ENCODE peak calls at places on chromosomes 5 and 9, in nine cellular contexts. M is NCI-H1930; J is stimulated activated CD4-positive, alpha-beta T cell treated with anti-CD3 and anti-CD28 coated beads, TNF-alpha, amount 100 ng/mL, for 1 hour; A is dorsolateral prefrontal cortex; W is cardiac muscle cell; P is HuH-7.5; K is kidney glomerular epithelial cell; X is GM13976; G is C1 segment of cervical spinal cord. Z is an unnamed sample.
A peak's percentile ranks its signal among the peaks of the same experiment; 100 is the strongest.

GRCh38 chr5:146644811-146645210 is 128.8 kb upstream of the GPR151 start:
- DNase-seq in M (no peak), J (no peak), A (no peak), W (no peak), P (no peak), K (no peak), X (no peak), G (no peak), Z (no peak)

GRCh38 chr9:126842977-126843799 is 17.3 kb upstream of the ZBTB34 start:
- DNase-seq in M (no peak), J (no peak), A (peak; percentile 77), W (no peak), P (no peak), K (peak; percentile 41), X (no peak), G (peak; percentile 59), Z (no peak)

GRCh38 chr5:61020415-61020814 is 75.4 kb downstream of the NDUFAF2 start:
- DNase-seq in M (no peak), J (no peak), A (no peak), W (no peak), P (no peak), K (no peak), X (no peak), G (no peak), Z (no peak)

GRCh38 chr5:71662381-71662780 is 56.7 kb upstream of the CARTPT start:
- DNase-seq in M (no peak), J (no peak), A (no peak), W (no peak), P (no peak), K (no peak), X (no peak), G (no peak), Z (no peak)

GRCh38 chr9:135671591-135672041 is 8.5 kb downstream of the LCN9 start:
- DNase-seq in M (no peak), J (no peak), A (no peak), W (peak; percentile 12), P (no peak), K (no peak), X (no peak), G (no peak), Z (no peak)

GRCh38 chr9:127930298-127931091 is at the start of gene PIP5KL1:
- DNase-seq in M (peak; percentile 68), J (peak; percentile 38), A (peak; percentile 84), W (peak; percentile 92), P (peak; percentile 96), K (peak; percentile 69), X (peak; percentile 97), G (peak; percentile 83), Z (peak; percentile 49)

GRCh38 chr5:165527577-165527976 is 2022.2 kb downstream of the MAT2B start:
- DNase-seq in M (no peak), J (no peak), A (no peak), W (no peak), P (no peak), K (no peak), X (no peak), G (no peak), Z (no peak)

GRCh38 chr9:109014267-109015025 is 1.1 kb upstream of the CTNNAL1 start:
- DNase-seq in M (no peak), J (no peak), A (no peak), W (peak; percentile 43), P (no peak), K (peak; percentile 48), X (no peak), G (peak; percentile 6), Z (no peak)

GRCh38 chr5:80959768-80960442 is at the start of gene RASGRF2:
- DNase-seq in M (no peak), J (peak; percentile 15), A (peak; percentile 60), W (peak; percentile 54), P (no peak), K (peak; percentile 18), X (peak; percentile 33), G (peak; percentile 72), Z (no peak)

GRCh38 chr5:137405393-137405792 is 93.7 kb downstream of the SPOCK1 start:
- DNase-seq in M (no peak), J (no peak), A (no peak), W (no peak), P (no peak), K (no peak), X (no peak), G (no peak), Z (no peak)

GRCh38 chr5:153147891-153148623 is 342.4 kb upstream of the GRIA1 start:
- DNase-seq in M (no peak), J (no peak), A (no peak), W (peak; percentile 73), P (no peak), K (peak; percentile 44), X (peak; percentile 3), G (no peak), Z (no peak)

GRCh38 chr5:9151671-9152427 is 394.0 kb downstream of the SEMA5A start:
- DNase-seq in M (no peak), J (no peak), A (no peak), W (no peak), P (no peak), K (no peak), X (no peak), G (no peak), Z (no peak)

GRCh38 chr9:124381073-124381945 is 33.9 kb downstream of the PSMB7 start:
- DNase-seq in M (no peak), J (no peak), A (no peak), W (no peak), P (no peak), K (peak; percentile 14), X (no peak), G (no peak), Z (no peak)

GRCh38 chr9:93984860-93985259 is 29.7 kb upstream of the BARX1 start:
- DNase-seq in M (no peak), J (no peak), A (no peak), W (no peak), P (no peak), K (no peak), X (no peak), G (no peak), Z (no peak)

GRCh38 chr5:37839441-37840035 is 303 bp downstream of the GDNF start:
- DNase-seq in M (peak; percentile 73), J (no peak), A (peak; percentile 54), W (peak; percentile 77), P (peak; percentile 96), K (no peak), X (peak; percentile 62), G (no peak), Z (no peak)

GRCh38 chr5:114296191-114296590 is 65.7 kb upstream of the KCNN2 start:
- DNase-seq in M (no peak), J (no peak), A (no peak), W (no peak), P (no peak), K (no peak), X (no peak), G (no peak), Z (no peak)

GRCh38 chr5:108762660-108763059 is 15.0 kb downstream of the FER start:
- DNase-seq in M (no peak), J (no peak), A (no peak), W (no peak), P (no peak), K (no peak), X (no peak), G (no peak), Z (no peak)

GRCh38 chr5:77420940-77421339 is 71.2 kb downstream of the WDR41 start:
- DNase-seq in M (no peak), J (no peak), A (no peak), W (no peak), P (no peak), K (no peak), X (no peak), G (no peak), Z (no peak)

GRCh38 chr9:69376651-69377050 is 51.6 kb downstream of the ENTREP1 start:
- DNase-seq in M (no peak), J (no peak), A (no peak), W (no peak), P (no peak), K (peak; percentile 95), X (no peak), G (no peak), Z (no peak)

GRCh38 chr5:126745259-126745992 is 31.5 kb upstream of the LMNB1 start:
- DNase-seq in M (no peak), J (no peak), A (no peak), W (no peak), P (no peak), K (peak; percentile 32), X (no peak), G (no peak), Z (no peak)

GRCh38 chr5:124842725-124843595 is 96.5 kb upstream of the ZNF608 start:
- DNase-seq in M (no peak), J (no peak), A (no peak), W (no peak), P (no peak), K (no peak), X (no peak), G (no peak), Z (no peak)

GRCh38 chr5:169637856-169638190 is 748 bp downstream of the DOCK2 start:
- DNase-seq in M (no peak), J (peak; percentile 41), A (no peak), W (no peak), P (no peak), K (no peak), X (peak; percentile 72), G (no peak), Z (no peak)

GRCh38 chr5:157253547-157253946 is 12.4 kb upstream of the CYFIP2 start:
- DNase-seq in M (no peak), J (no peak), A (peak; percentile 53), W (peak; percentile 69), P (peak; percentile 48), K (peak; percentile 48), X (peak; percentile 68), G (peak; percentile 40), Z (no peak)

GRCh38 chr5:179239256-179240135 is 105.8 kb downstream of the ADAMTS2 start:
- DNase-seq in M (no peak), J (no peak), A (no peak), W (no peak), P (no peak), K (no peak), X (no peak), G (no peak), Z (no peak)

GRCh38 chr9:125495137-125496119 is 211.6 kb downstream of the MAPKAP1 start:
- DNase-seq in M (no peak), J (no peak), A (no peak), W (no peak), P (no peak), K (no peak), X (no peak), G (no peak), Z (no peak)

GRCh38 chr9:108687360-108687981 is 168.3 kb downstream of the ACTL7B start:
- DNase-seq in M (no peak), J (no peak), A (no peak), W (no peak), P (no peak), K (peak; percentile 76), X (no peak), G (no peak), Z (no peak)

GRCh38 chr5:135497971-135498661 is 37.6 kb downstream of the NEUROG1 start:
- DNase-seq in M (no peak), J (no peak), A (no peak), W (no peak), P (no peak), K (no peak), X (no peak), G (no peak), Z (no peak)

GRCh38 chr9:35733109-35733541 is 659 bp downstream of the CREB3 start:
- DNase-seq in M (peak; percentile 4), J (no peak), A (no peak), W (peak; percentile 54), P (peak; percentile 60), K (peak; percentile 86), X (peak; percentile 55), G (no peak), Z (no peak)

GRCh38 chr5:131328536-131329186 is 64.8 kb downstream of the CDC42SE2 start:
- DNase-seq in M (no peak), J (no peak), A (no peak), W (no peak), P (no peak), K (no peak), X (no peak), G (no peak), Z (no peak)

GRCh38 chr5:55177078-55177477 is 4.1 kb upstream of the CDC20B start:
- DNase-seq in M (no peak), J (no peak), A (no peak), W (no peak), P (no peak), K (no peak), X (no peak), G (no peak), Z (no peak)

GRCh38 chr9:105238302-105238701 is 6.1 kb upstream of the SLC44A1 start:
- DNase-seq in M (no peak), J (no peak), A (no peak), W (no peak), P (no peak), K (no peak), X (no peak), G (no peak), Z (no peak)